ENCODE peak calls at places on chromosome 9, in four cellular contexts. U is uterus, K is SK-N-SH, S is psoas muscle. V is an unnamed sample.

GRCh38 chr9:81564632-81565031 is 124.7 kb downstream of the TLE1 start:
- DNase-seq in U (no peak), K (no peak), S (no peak), V (no peak)

GRCh38 chr9:78243130-78243529 is 7.3 kb downstream of the CEP78 start:
- DNase-seq in U (no peak), K (no peak), S (no peak), V (no peak)

GRCh38 chr9:83238871-83239624 is 176.1 kb upstream of the RASEF start:
- DNase-seq in U (no peak), K (no peak), S (no peak), V (no peak)

GRCh38 chr9:113593682-113594281 is 130.3 kb downstream of the RGS3 start:
- DNase-seq in U (peak; percentile 93), K (peak; percentile 94), S (peak; percentile 91), V (peak; percentile 83)

GRCh38 chr9:136511144-136511669 is 28.4 kb upstream of the SEC16A start:
- DNase-seq in U (no peak), K (no peak), S (no peak), V (no peak)

GRCh38 chr9:97425336-97425991 is 13.6 kb downstream of the TDRD7 start:
- DNase-seq in U (no peak), K (no peak), S (no peak), V (no peak)

GRCh38 chr9:105198763-105199339 is 45.6 kb upstream of the SLC44A1 start:
- DNase-seq in U (no peak), K (no peak), S (no peak), V (no peak)

GRCh38 chr9:124632077-124632621 is 125.0 kb upstream of the NR5A1 start:
- DNase-seq in U (no peak), K (no peak), S (no peak), V (no peak)

GRCh38 chr9:120386390-120387131 is 193.4 kb downstream of the CDK5RAP2 start:
- DNase-seq in U (no peak), K (peak; percentile 48), S (no peak), V (no peak)

GRCh38 chr9:132268725-132269352 is 85.9 kb downstream of the SETX start:
- DNase-seq in U (peak; percentile 58), K (peak; percentile 70), S (peak; percentile 54), V (peak; percentile 68)

GRCh38 chr9:6049798-6050197 is 34.4 kb upstream of the RANBP6 start:
- DNase-seq in U (no peak), K (no peak), S (no peak), V (no peak)

GRCh38 chr9:120536949-120537640 is 42.9 kb downstream of the CDK5RAP2 start:
- DNase-seq in U (no peak), K (no peak), S (no peak), V (no peak)

GRCh38 chr9:15461056-15461455 is 38.4 kb downstream of the SNAPC3 start:
- DNase-seq in U (no peak), K (no peak), S (no peak), V (no peak)

GRCh38 chr9:108254236-108254635 is 601.5 kb downstream of the ACTL7B start:
- DNase-seq in U (no peak), K (no peak), S (no peak), V (no peak)

GRCh38 chr9:78620764-78621163 is 323.8 kb downstream of the PSAT1 start:
- DNase-seq in U (no peak), K (no peak), S (no peak), V (no peak)

GRCh38 chr9:114884787-114885452 is 45.5 kb downstream of the TNFSF8 start:
- DNase-seq in U (no peak), K (no peak), S (no peak), V (peak; percentile 53)

DNA sequence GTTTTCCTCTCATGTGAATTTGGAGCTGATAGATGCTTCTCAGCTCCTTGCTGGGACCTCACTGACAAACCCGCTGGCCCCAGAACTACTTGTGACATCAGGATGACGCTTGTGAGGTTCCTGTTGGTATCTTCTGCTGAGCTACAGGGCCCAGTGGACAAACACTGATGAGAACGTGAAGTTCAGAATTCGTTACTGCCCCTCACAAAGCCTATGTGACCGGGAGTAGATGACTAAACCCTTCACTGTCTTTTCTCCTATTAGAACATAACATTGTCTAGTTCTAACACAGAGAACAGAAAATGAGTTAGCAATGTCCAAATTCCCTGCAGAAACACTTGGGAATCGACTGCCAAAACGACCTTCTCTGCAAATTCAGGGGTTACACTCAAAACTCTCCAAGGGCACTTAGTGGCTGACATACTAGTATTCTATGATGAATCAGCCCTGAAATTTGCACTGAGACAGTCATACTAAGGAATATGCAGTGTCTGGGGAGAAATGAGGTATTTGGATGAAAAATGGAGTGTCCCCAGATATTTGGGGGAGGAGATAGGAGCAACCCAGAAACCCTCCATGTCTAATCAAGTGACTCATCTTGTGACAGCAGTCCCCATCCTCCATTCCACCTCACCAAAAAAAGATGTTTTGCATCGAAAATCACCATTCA is 143.2 kb upstream of the TRIM32 start:
- DNase-seq in U (no peak), K (no peak), S (peak; percentile 58), V (no peak)
- H3K27ac ChIP-seq in U (no peak overlapping the region), K (no peak overlapping the region), S (no peak overlapping the region), V (no peak overlapping the region)

GRCh38 chr9:16676547-16676946 is 193.9 kb downstream of the BNC2 start:
- DNase-seq in U (no peak), K (no peak), S (no peak), V (no peak)

GRCh38 chr9:16681659-16681990 is 188.8 kb downstream of the BNC2 start:
- DNase-seq in U (no peak), K (no peak), S (no peak), V (no peak)

GRCh38 chr9:16680965-16681658 is 189.4 kb downstream of the BNC2 start:
- DNase-seq in U (no peak), K (peak; percentile 14), S (no peak), V (no peak)

GRCh38 chr9:16675131-16675530 is 195.3 kb downstream of the BNC2 start:
- DNase-seq in U (no peak), K (no peak), S (no peak), V (no peak)

GRCh38 chr9:16679327-16679821 is 191.1 kb downstream of the BNC2 start:
- DNase-seq in U (no peak), K (peak; percentile 34), S (no peak), V (no peak)
- H3K4me3 ChIP-seq in U (no peak overlapping the region), K (no peak overlapping the region), S (no peak overlapping the region), V (no peak overlapping the region)

GRCh38 chr9:123359546-123359945 is 3.5 kb downstream of the CRB2 start:
- DNase-seq in U (no peak), K (no peak), S (no peak), V (no peak)
- H3K27ac ChIP-seq in U (no peak overlapping the region), K (no peak overlapping the region), S (no peak overlapping the region), V (no peak overlapping the region)

GRCh38 chr9:117744390-117744789 is 40.2 kb downstream of the TLR4 start:
- DNase-seq in U (no peak), K (no peak), S (no peak), V (no peak)
- H3K4me3 ChIP-seq in U (no peak overlapping the region), K (no peak overlapping the region), S (peak overlapping the region; percentile 60), V (peak overlapping the region; percentile 43)

DNA sequence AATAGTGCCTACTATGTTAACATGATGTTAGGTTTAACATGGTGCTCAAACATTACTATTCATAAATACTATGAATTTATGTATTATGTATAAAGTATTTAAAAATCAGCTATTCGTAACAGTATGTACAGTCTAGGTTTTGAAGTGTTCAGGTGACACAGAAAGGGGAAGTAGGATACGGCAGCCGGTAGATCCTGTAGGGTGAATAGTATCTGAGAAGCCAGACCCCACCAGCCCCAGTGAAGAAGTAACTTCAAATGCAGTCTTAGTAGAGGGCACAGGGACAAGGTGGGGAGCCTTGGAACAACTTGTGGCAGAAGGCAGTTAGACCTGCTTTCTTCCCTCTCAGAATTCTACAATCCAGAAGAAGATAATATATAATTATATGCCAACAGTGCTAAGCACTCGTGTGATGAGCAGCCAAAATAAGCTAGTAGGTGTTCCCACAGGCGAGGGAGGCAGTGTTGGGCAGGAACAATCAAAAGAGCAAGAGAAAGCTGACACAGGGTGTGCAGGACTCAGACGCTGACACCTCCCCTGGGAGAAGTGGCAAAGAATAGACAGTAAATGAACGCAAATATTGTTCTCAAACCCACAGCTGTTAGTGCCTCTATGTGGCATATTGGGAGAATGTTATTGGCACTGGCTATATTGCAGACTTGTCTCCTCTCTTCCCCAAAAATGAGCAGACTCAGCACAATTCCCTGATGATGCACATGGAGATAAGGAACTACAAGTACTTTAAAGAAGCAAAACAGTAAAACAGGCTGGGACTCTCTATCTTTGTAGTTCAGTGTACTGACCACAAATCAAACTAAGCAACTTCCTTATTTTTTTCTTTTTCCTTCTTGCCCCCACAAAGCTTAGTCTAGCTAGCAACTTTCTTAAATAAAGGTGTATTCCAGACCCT is 4.6 kb downstream of the ZNF367 start:
- DNase-seq in U (no peak), K (no peak), S (no peak), V (no peak)
- H3K27ac ChIP-seq in U (no peak overlapping the region), K (no peak overlapping the region), S (no peak overlapping the region), V (peak overlapping the region; percentile 42)

GRCh38 chr9:129609486-129610192 is 11.3 kb downstream of the C9orf50 start:
- DNase-seq in U (peak; percentile 65), K (peak; percentile 46), S (peak; percentile 43), V (peak; percentile 68)
- H3K4me3 ChIP-seq in U (peak overlapping the region; percentile 34), K (no peak overlapping the region), S (peak overlapping the region; percentile 73), V (peak overlapping the region; percentile 62)

GRCh38 chr9:21412109-21412508 is 3.2 kb downstream of the IFNA8 start:
- DNase-seq in U (no peak), K (no peak), S (no peak), V (no peak)

GRCh38 chr9:21414220-21414940 is 5.5 kb downstream of the IFNA8 start:
- DNase-seq in U (no peak), K (no peak), S (no peak), V (no peak)

GRCh38 chr9:21413089-21414023 is 4.4 kb downstream of the IFNA8 start:
- DNase-seq in U (no peak), K (no peak), S (no peak), V (no peak)

DNA sequence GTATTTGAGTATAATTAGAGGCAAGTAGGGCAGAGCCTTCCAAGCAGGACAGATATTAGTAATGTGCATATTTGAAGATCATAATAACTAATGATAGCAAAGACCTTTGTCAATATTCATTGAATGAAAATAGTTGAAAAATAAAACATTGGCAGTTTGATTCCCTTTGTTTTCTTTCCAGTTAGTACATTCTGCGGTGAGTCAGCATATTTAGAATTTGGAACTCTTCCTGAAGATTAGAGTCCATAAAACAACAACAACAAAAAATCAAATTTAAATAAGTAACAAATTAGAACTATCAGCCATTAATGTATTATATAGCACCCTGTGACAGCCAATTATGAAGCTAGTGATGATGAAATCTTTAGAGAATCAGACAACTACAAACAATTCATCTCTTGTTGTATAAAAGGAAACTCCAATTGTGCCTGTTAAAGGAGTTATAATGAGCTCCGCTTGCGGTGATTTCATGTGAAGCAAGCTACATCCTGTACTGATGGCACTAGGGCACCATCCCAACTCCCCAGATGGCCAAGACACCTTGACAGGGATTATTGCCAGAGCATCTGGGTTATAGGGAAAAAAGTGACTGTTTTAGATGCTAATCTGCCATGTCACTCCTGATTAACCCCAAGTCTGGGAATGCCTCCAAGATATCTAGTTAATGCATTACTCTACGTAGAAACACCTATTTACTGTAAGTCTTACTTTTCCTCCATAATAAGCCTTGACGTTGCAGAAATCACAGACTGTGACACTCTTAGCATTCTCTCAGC is 6.8 kb downstream of the IFNA8 start:
- DNase-seq in U (no peak), K (no peak), S (no peak), V (no peak)
- H3K27ac ChIP-seq in U (no peak overlapping the region), K (no peak overlapping the region), S (no peak overlapping the region), V (no peak overlapping the region)

DNA sequence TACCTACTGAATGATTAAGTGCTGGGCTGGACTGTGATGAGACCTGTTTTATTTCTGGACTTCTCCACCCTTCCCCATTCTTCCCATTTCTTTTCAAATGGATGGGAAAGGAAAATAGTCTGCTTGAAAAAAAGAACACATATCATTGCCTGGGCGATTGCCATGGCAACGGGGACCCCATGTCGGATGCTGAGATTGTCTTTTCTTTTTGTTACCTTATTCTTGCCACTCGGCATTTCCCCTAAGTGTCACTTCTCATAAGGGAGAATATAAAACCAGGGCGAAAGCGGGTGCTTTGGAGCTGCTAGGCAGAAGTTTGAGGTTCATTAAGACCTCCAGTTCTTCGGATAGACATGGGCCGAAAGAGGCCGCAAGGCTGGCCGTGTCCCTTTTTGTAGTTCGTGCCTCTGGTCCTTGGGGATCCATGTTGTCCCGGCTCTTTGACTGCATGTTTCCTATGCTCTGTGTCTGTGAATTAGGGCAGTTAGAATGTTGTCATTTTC is 760 bp downstream of the FGD3 start:
- DNase-seq in U (no peak), K (no peak), S (no peak), V (no peak)
- H3K4me3 ChIP-seq in U (no peak overlapping the region), K (no peak overlapping the region), S (peak overlapping the region; percentile 72), V (peak overlapping the region; percentile 66)

V was measured in lower lobe of right lung.